ENCODE peak calls at places on chromosomes 16 and 17, in seven cellular contexts. N is CD8-positive, alpha-beta memory T cell; W is ascending aorta; J is AG04450; H is IMR-90; Z is tibial artery; I is dorsolateral prefrontal cortex. V is an unnamed sample.

GRCh38 chr17:79325707-79326106 is 251.1 kb downstream of the ENGASE start:
- DNase-seq in N (no peak), W (no peak), J (no peak), H (no peak), Z (no peak), I (no peak), V (no peak)

GRCh38 chr17:65362826-65363225 is 198.6 kb downstream of the AXIN2 start:
- DNase-seq in N (no peak), W (no peak), J (no peak), H (peak), Z (no peak), I (no peak), V (no peak)

GRCh38 chr17:75128694-75129505 is 2.6 kb downstream of the NT5C start:
- DNase-seq in N (no peak), W (no peak), J (no peak), H (no peak), Z (no peak), I (no peak), V (no peak)

GRCh38 chr17:69874220-69874670 is 200.8 kb upstream of the KCNJ16 start:
- DNase-seq in N (no peak), W (no peak), J (no peak), H (peak), Z (no peak), I (no peak), V (no peak)

GRCh38 chr17:68759343-68760140 is 158.4 kb upstream of the FAM20A start:
- DNase-seq in N (no peak), W (peak), J (peak), H (peak), Z (peak), I (peak), V (peak)

GRCh38 chr16:82625066-82625968 is 1.5 kb upstream of the CDH13 start:
- DNase-seq in N (no peak), W (no peak), J (no peak), H (no peak), Z (no peak), I (no peak), V (no peak)

GRCh38 chr16:8996891-8997290 is 33.2 kb upstream of the USP7 start:
- DNase-seq in N (no peak), W (no peak), J (no peak), H (no peak), Z (no peak), I (no peak), V (no peak)

GRCh38 chr17:74601944-74602572 is 10.0 kb upstream of the CD300LD start:
- DNase-seq in N (peak), W (no peak), J (no peak), H (peak), Z (no peak), I (no peak), V (no peak)

GRCh38 chr17:32878211-32878610 is 1.3 kb upstream of the MYO1D start:
- DNase-seq in N (no peak), W (peak), J (no peak), H (peak), Z (peak), I (peak), V (no peak)

GRCh38 chr16:4376126-4376819 is 4.6 kb downstream of the VASN start:
- DNase-seq in N (no peak), W (peak), J (peak), H (peak), Z (peak), I (peak), V (peak)

GRCh38 chr17:78890111-78890897 is 12.7 kb downstream of the CEP295NL start:
- DNase-seq in N (no peak), W (peak), J (no peak), H (no peak), Z (peak), I (no peak), V (peak)

GRCh38 chr16:47712276-47713224 is 251.4 kb downstream of the PHKB start:
- DNase-seq in N (no peak), W (no peak), J (no peak), H (no peak), Z (no peak), I (no peak), V (no peak)

GRCh38 chr17:79047291-79047920 is 23.4 kb downstream of the C1QTNF1 start:
- DNase-seq in N (no peak), W (no peak), J (no peak), H (no peak), Z (no peak), I (no peak), V (no peak)

GRCh38 chr17:19346351-19347255 is 15.9 kb downstream of the B9D1 start:
- DNase-seq in N (no peak), W (peak), J (peak), H (peak), Z (peak), I (peak), V (peak)

GRCh38 chr16:56617212-56618085 is 8.1 kb upstream of the MT1E start:
- DNase-seq in N (no peak), W (peak), J (no peak), H (peak), Z (peak), I (no peak), V (peak)

GRCh38 chr16:10937068-10937859 is 5.0 kb downstream of the DEXI start:
- DNase-seq in N (no peak), W (no peak), J (no peak), H (no peak), Z (no peak), I (no peak), V (peak)

GRCh38 chr16:50373780-50374179 is 5.0 kb upstream of the BRD7 start:
- DNase-seq in N (no peak), W (peak), J (no peak), H (no peak), Z (no peak), I (no peak), V (no peak)

GRCh38 chr17:49015179-49015923 is 18.2 kb downstream of the IGF2BP1 start:
- DNase-seq in N (no peak), W (no peak), J (no peak), H (no peak), Z (no peak), I (no peak), V (no peak)

GRCh38 chr17:77802811-77803220 is 155.7 kb upstream of the TNRC6C start:
- DNase-seq in N (no peak), W (peak), J (no peak), H (peak), Z (peak), I (peak), V (no peak)

DNA sequence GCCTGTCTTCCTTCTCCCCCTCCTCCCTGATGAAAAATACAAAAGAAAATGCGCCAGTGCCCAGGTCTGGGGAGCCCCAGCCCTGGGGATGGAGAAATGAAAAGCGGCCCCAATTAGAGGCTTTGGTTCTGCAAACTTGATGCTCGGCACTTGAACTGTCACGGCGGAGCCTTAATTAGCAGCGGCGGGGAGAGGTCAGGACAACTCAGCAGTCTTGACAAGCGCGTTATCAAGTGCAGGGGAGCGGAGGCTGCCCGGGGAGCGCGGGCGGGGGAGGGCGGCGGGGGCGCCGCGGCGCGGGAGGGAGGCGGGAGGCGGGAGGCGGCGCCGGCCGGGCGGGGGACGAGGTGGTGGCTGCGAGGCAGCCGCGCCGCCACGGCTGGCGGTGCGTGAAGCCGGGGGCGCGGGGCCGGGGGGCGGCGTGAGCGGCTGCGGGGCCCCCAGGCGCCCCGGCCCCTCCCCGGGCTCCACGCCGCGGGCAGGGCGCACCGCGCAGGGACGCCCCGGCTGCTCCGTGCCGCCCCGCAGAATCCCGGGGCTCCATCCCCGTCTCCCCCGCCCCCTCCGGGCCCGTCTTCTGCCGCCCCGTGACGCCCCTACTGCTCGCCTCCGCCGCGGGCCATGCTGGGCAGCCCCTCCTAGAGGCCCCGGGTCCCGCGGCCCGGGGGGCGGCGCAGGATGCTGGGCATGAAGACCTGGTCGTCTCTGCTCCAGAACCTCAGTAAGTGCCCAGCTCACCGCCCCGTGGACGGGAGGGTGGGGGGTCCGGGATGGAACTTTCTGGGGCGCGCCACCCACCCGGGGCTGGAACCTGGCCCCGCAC is 150.5 kb upstream of the GSE1 start:
- DNase-seq in N (no peak), W (no peak), J (no peak), H (no peak), Z (no peak), I (no peak), V (peak)
- H3K4me3 ChIP-seq in N (peak), W (peak), J (peak), H (no peak), Z (peak), I (peak), V (peak)

GRCh38 chr16:83853834-83854233 is 45.1 kb upstream of the MLYCD start:
- DNase-seq in N (no peak), W (no peak), J (no peak), H (no peak), Z (no peak), I (no peak), V (no peak)

GRCh38 chr16:83854420-83854819 is 44.5 kb upstream of the MLYCD start:
- DNase-seq in N (no peak), W (no peak), J (no peak), H (no peak), Z (no peak), I (no peak), V (no peak)

GRCh38 chr16:83852774-83853173 is 45.0 kb downstream of the HSBP1 start:
- DNase-seq in N (no peak), W (no peak), J (no peak), H (no peak), Z (no peak), I (no peak), V (no peak)

GRCh38 chr16:83859265-83859664 is 39.6 kb upstream of the MLYCD start:
- DNase-seq in N (no peak), W (no peak), J (no peak), H (no peak), Z (no peak), I (no peak), V (no peak)

GRCh38 chr16:83856846-83857245 is 42.1 kb upstream of the MLYCD start:
- DNase-seq in N (no peak), W (no peak), J (no peak), H (no peak), Z (no peak), I (no peak), V (no peak)
- H3K4me3 ChIP-seq in N (no peak), W (no peak), J (no peak), H (no peak), Z (no peak), I (no peak), V (no peak)

GRCh38 chr17:39705786-39706348 is 6.0 kb downstream of the ERBB2 start:
- DNase-seq in N (no peak), W (no peak), J (no peak), H (no peak), Z (no peak), I (no peak), V (peak)
- H3K4me3 ChIP-seq in N (no peak), W (no peak), J (no peak), H (no peak), Z (peak), I (no peak), V (no peak)

GRCh38 chr17:7041607-7042506 is 2.0 kb downstream of the SLC16A11 start:
- DNase-seq in N (no peak), W (no peak), J (no peak), H (no peak), Z (no peak), I (no peak), V (no peak)
- H3K4me3 ChIP-seq in N (peak), W (peak), J (no peak), H (no peak), Z (peak), I (peak), V (peak)

DNA sequence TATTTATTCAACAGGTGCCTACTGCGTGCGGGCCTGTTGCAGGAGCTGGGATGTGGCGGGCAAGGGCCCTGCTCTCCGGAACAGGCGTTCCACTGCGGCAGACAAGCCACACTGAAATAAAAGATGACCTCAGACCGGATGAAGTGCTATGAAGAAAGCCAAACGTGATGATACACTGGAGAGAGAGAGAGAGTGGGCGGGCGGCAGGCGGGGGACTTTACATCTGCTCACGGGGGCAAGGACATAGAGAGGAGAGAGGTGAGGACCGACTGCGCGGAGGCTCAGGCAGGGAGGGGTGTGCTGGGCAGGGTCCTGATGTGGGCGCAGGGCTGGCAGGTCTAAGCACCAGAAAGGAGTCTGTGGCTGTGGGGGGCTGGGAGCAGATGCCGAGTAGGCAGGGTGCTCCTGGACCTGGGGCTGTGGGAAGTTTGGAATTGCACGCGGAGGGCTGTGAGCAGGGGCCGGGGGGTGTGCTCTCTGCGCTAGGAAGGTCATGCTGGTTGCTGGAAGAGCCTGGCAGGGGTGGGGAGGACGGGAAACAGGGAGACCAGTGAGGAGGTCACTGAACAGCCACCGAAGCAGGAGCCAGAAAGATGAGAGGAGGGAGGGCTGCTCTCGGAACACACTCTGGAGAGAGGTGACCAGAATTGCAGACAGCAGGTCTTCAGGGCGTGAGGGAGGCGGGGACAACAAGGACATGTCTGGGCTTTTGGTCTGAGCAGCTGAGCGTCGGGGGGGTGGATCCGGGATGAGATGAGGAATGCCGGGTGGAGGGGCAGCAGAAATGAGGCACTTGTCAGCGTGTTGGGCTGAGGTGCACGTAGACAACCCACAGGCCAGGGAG is 9.9 kb downstream of the MXRA7 start:
- DNase-seq in N (peak), W (peak), J (peak), H (peak), Z (peak), I (peak), V (peak)
- H3K4me3 ChIP-seq in N (no peak), W (peak), J (peak), H (peak), Z (peak), I (peak), V (peak)

GRCh38 chr17:72122336-72122667 is 1.5 kb downstream of the SOX9 start:
- DNase-seq in N (no peak), W (no peak), J (no peak), H (no peak), Z (no peak), I (no peak), V (no peak)
- H3K4me3 ChIP-seq in N (no peak), W (peak), J (peak), H (peak), Z (peak), I (peak), V (peak)

DNA sequence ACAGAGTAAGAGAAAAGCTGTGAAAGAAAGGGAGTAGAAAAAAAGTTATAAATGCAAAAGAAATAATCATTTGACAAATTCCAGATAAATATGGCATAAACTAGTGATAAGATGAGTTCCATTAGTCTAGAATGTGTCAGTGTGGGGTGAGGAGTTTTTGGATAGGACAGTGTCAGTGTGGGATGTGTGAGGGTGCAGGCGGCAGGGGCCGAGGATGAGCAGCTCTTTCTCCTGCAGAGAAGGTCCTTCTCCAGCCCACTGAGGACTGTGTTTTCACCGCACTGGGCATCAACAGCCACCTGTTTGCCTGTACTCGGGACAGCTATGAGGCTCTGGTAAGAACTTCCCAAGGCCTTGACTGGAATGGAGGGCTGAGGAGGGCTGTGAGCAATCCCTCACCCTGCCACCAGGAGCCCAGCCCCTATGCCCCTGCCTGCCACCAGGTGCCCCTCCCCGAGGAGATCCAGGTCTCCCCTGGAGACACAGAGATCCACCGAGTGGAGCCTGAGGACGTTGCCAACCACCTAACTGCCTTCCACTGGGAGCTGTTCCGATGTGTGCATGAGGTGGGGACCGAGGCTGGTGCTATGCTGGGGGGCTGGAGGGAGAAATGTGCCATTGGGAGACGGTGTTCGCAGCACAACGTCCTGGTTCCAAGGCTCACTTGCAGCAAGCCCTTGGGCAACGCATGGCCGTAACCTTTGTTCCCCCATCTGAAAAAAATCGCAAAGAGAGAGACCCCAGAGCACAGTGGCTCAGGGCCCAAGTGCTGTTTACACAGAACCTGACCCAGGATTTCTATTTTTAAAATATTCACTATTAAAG is 13.1 kb downstream of the RAPGEFL1 start:
- DNase-seq in N (no peak), W (no peak), J (no peak), H (no peak), Z (no peak), I (no peak), V (no peak)
- H3K4me3 ChIP-seq in N (no peak), W (no peak), J (no peak), H (no peak), Z (peak), I (peak), V (peak)

DNA sequence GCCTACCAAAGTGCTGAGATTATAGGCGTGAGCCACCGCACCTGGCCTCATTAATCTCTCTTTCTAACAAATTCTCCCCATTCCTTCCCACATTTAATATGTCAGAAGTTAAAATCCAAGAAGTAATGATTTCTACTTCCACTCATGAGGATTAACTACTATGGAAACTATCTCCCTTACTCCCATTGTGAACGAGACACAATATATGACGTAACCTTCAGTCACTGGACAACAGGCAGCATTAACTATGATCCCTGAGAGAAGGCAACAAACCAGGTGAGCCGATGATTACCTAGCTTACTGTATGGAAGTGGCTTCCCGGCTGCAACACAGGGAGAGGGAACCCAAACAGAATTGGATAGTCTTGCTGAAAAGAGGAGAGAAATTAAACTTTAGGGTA is 20.0 kb downstream of the GLG1 start:
- DNase-seq in N (no peak), W (no peak), J (no peak), H (no peak), Z (no peak), I (no peak), V (no peak)
- H3K4me3 ChIP-seq in N (no peak), W (no peak), J (no peak), H (no peak), Z (no peak), I (no peak), V (no peak)

DNA sequence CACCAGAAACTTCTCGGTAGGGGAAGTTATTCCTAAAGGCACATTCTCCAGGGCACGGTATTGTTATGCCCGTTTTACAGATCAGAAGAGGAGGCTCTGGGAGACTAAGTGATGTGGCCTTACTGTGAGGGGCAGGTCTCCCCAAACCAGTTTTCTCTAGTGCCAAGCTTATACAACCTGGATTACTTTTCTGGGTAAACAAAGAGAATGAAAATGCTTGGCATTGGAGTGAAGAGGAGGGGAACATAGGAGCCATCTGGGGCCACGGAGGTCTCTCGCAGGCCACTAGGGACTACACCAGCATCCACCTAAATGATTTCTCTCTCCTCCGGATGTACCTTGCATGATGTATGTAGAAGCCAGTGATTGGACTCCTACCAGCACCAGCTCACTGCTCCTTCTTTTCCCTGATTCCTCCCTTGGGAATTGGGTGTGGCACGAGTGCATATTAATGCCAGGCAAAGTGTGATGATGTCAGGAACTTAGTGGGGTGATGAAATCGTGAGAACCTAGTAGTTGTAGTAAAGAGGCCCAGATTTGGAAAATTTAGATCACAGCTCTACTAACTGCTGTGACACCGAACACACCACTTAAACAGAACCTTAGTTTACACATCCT is 687 bp downstream of the TOM1L1 start:
- DNase-seq in N (no peak), W (peak), J (no peak), H (peak), Z (no peak), I (no peak), V (no peak)
- H3K4me3 ChIP-seq in N (no peak), W (peak), J (peak), H (peak), Z (peak), I (peak), V (peak)

GRCh38 chr16:63617047-63617989 is 1504.5 kb downstream of the CDH11 start:
- DNase-seq in N (no peak), W (no peak), J (no peak), H (no peak), Z (no peak), I (no peak), V (peak)
- H3K4me3 ChIP-seq in N (no peak), W (peak), J (peak), H (no peak), Z (peak), I (peak), V (peak)